ENCODE peak calls at places on chromosomes 13 and 19, in four cellular contexts. P is esophagus muscularis mucosa, I is ascending aorta, R is heart left ventricle. F is an unnamed sample.

GRCh38 chr13:96499646-96500045 is 409.7 kb downstream of the HS6ST3 start:
- DNase-seq in P (no peak), I (no peak), R (no peak), F (no peak)

GRCh38 chr19:16208064-16208759 is 10.5 kb downstream of the AP1M1 start:
- DNase-seq in I (no peak), R (no peak), P (no peak), F (peak; percentile 46)

GRCh38 chr13:97076898-97077297 is 82.6 kb upstream of the OXGR1 start:
- DNase-seq in I (no peak), R (no peak), P (no peak), F (no peak)

GRCh38 chr19:51771369-51771768 is 10.4 kb downstream of the FPR2 start:
- DNase-seq in P (no peak), R (no peak), I (no peak), F (no peak)

GRCh38 chr19:15299568-15300409 is 32.5 kb downstream of the BRD4 start:
- DNase-seq in I (no peak), R (no peak), P (no peak), F (no peak)

GRCh38 chr13:48492123-48493075 is 40.5 kb downstream of the RCBTB2 start:
- DNase-seq in R (peak; percentile 90), I (peak; percentile 78), P (no peak), F (peak; percentile 27)

GRCh38 chr19:34976611-34977010 is 12.6 kb upstream of the ZNF792 start:
- DNase-seq in R (no peak), P (no peak), I (no peak), F (no peak)

GRCh38 chr13:81927347-81927746 is 1586.4 kb upstream of the SPRY2 start:
- DNase-seq in R (no peak), I (no peak), P (no peak), F (no peak)

GRCh38 chr13:97492257-97492656 is 58.3 kb downstream of the RAP2A start:
- DNase-seq in R (no peak), I (no peak), P (no peak), F (no peak)

GRCh38 chr19:7554990-7555864 is 19.7 kb downstream of the PNPLA6 start:
- DNase-seq in P (no peak), I (no peak), R (no peak), F (no peak)

DNA sequence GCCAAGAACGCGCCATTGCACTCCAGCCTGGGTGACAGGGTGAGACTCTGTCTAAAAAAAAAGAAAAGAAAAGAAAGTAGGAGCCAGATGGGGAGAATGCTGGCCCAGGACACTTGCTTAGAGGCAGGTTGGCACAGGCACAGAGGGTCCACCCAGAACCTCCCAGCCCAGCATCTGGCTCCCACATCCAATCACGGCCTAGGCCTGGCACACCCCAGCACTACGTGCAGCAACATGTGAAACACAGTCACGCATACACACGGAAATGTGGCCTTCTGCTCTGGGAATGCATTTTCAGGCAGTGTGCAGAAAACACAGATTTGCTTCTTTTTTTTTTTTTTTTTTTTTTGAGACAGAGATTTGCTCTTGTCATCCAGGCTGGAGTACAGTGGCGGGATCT is 20.9 kb upstream of the FOSB start:
- DNase-seq in I (no peak), P (no peak), R (no peak), F (no peak)
- H3K36me3 ChIP-seq in I (no peaks in the 10 kb centered on the region), P (no peaks in the 10 kb centered on the region), R (no peaks in the 10 kb centered on the region), F (no peaks in the 10 kb centered on the region)

GRCh38 chr19:4268816-4269430 is 10.1 kb upstream of the SHD start:
- DNase-seq in R (no peak), I (no peak), P (no peak), F (no peak)
- H3K36me3 ChIP-seq in R (peaks cover 60% of the 10 kb centered on the region), I (peaks cover 58% of the 10 kb centered on the region), P (peaks cover 50% of the 10 kb centered on the region), F (peaks cover 25% of the 10 kb centered on the region)

GRCh38 chr13:29877456-29878096 is 27.2 kb upstream of the UBL3 start:
- DNase-seq in P (no peak), R (no peak), I (no peak), F (no peak)
- H3K36me3 ChIP-seq in P (no peaks in the 10 kb centered on the region), R (no peaks in the 10 kb centered on the region), I (no peaks in the 10 kb centered on the region), F (no peaks in the 10 kb centered on the region)

GRCh38 chr19:13990085-13990484 is 16.0 kb downstream of the RFX1 start:
- DNase-seq in R (no peak), P (no peak), I (no peak), F (no peak)

GRCh38 chr19:13984875-13985741 is 21.0 kb downstream of the RFX1 start:
- DNase-seq in P (no peak), I (no peak), R (no peak), F (no peak)

GRCh38 chr19:13986348-13986904 is 19.7 kb downstream of the RFX1 start:
- DNase-seq in I (peak; percentile 93), R (peak; percentile 91), P (peak; percentile 97), F (peak; percentile 96)

GRCh38 chr19:13985771-13986347 is 20.3 kb downstream of the RFX1 start:
- DNase-seq in I (no peak), R (no peak), P (no peak), F (no peak)

GRCh38 chr19:13987101-13987890 is 18.8 kb downstream of the RFX1 start:
- DNase-seq in P (no peak), I (no peak), R (peak; percentile 83), F (no peak)
- H3K36me3 ChIP-seq in P (peaks cover 25% of the 10 kb centered on the region), I (peaks cover 13% of the 10 kb centered on the region), R (peaks cover 27% of the 10 kb centered on the region), F (peaks cover 5% of the 10 kb centered on the region)

GRCh38 chr19:36707134-36707533 is 19.7 kb downstream of the ZNF567 start:
- DNase-seq in I (no peak), R (no peak), P (no peak), F (no peak)
- H3K36me3 ChIP-seq in I (peaks cover 62% of the 10 kb centered on the region), R (peaks cover 12% of the 10 kb centered on the region), P (peaks cover 24% of the 10 kb centered on the region), F (peaks cover 23% of the 10 kb centered on the region)

DNA sequence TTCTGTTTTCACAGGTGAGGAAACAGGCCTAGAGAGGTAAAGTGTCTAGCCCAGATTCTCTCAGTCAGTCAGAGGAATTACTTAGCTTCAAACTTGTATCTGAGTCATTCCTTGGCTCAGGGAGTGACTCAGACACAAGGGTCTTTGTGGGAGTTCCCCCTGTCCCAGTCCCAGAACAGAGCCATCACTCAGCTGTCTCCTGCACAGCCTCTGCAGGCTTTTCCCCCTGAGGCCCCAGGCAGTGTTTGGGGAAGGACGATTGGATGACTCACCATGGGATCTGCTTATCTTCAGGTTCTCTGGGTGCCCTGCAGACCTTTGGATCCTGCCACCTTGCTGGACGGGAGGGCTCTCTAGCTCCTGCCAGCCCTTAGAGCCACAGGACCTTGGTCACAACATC is 13.2 kb downstream of the ZNF793 start:
- DNase-seq in I (no peak), R (no peak), P (no peak), F (no peak)
- H3K36me3 ChIP-seq in I (peaks cover 92% of the 10 kb centered on the region), R (peaks cover 43% of the 10 kb centered on the region), P (peaks cover 64% of the 10 kb centered on the region), F (peaks cover 10% of the 10 kb centered on the region)

GRCh38 chr19:3645067-3645396 is 18.4 kb upstream of the CACTIN start:
- DNase-seq in I (no peak), P (no peak), R (no peak), F (no peak)

GRCh38 chr19:3645726-3646125 is 19.1 kb upstream of the CACTIN start:
- DNase-seq in P (no peak), R (no peak), I (no peak), F (no peak)

GRCh38 chr19:3649888-3650287 is 23.3 kb upstream of the CACTIN start:
- DNase-seq in R (no peak), I (no peak), P (no peak), F (no peak)

GRCh38 chr19:3646336-3647092 is 19.9 kb upstream of the CACTIN start:
- DNase-seq in P (no peak), R (no peak), I (no peak), F (no peak)

GRCh38 chr19:3648037-3648905 is 21.7 kb upstream of the CACTIN start:
- DNase-seq in I (no peak), P (no peak), R (no peak), F (no peak)
- H3K36me3 ChIP-seq in I (peaks cover 77% of the 10 kb centered on the region), P (peaks cover 92% of the 10 kb centered on the region), R (peaks cover 85% of the 10 kb centered on the region), F (peaks cover 3% of the 10 kb centered on the region)

GRCh38 chr19:13757805-13758772 is 6.2 kb upstream of the MRI1 start:
- DNase-seq in P (no peak), I (no peak), R (no peak), F (no peak)
- H3K36me3 ChIP-seq in P (peaks cover 100% of the 10 kb centered on the region), I (peaks cover 100% of the 10 kb centered on the region), R (peaks cover 99% of the 10 kb centered on the region), F (peaks cover 27% of the 10 kb centered on the region)

DNA sequence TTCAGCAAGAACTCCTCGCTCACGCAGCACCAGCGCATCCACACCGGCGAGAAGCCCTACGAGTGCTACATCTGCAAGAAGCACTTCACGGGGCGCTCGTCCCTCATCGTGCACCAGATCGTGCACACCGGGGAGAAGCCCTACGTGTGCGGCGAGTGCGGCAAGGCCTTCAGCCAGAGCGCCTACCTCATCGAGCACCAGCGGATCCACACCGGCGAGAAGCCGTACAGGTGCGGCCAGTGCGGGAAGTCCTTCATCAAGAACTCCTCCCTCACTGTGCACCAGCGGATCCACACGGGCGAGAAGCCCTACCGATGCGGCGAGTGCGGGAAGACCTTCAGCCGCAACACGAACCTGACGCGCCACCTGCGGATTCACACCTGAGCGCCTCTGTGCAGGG is 20.6 kb upstream of the SMIM17 start:
- DNase-seq in P (no peak), R (no peak), I (no peak), F (no peak)
- H3K36me3 ChIP-seq in P (peaks cover 56% of the 10 kb centered on the region), R (peaks cover 38% of the 10 kb centered on the region), I (peaks cover 84% of the 10 kb centered on the region), F (peaks cover 10% of the 10 kb centered on the region)

DNA sequence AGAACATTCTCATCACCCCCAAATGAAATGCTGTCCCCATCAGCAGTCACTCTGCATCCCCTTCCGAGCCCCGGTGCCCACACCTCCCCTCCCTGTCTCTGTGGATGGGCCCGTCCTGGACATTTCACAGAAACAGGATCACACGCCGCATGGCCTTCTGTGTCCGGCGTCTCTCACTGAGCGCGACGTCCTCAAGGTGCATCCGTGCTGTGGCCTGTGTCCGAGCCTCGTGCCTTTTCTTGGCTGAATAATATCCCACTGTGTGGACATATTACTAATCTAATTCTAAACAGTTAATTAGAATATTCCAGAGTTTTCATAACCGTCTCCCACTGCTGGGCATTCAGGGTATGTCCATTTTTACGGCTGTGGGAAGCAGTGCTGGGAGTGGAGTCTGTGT is 8.7 kb downstream of the NDUFS7 start:
- DNase-seq in R (no peak), P (no peak), I (no peak), F (no peak)
- H3K36me3 ChIP-seq in R (peaks cover 73% of the 10 kb centered on the region), P (peaks cover 75% of the 10 kb centered on the region), I (peaks cover 57% of the 10 kb centered on the region), F (peaks cover 18% of the 10 kb centered on the region)

F was measured in CD8-positive, alpha-beta T cell.